ENCODE peak calls at places on chromosomes 4 and X, in ten cellular contexts. T, F, W, P, S, G, M, J, O and R are unnamed samples.

GRCh38 chr4:52995341-52996030 is 133.4 kb downstream of the RASL11B start:
- DNase-seq in T (no peak), F (no peak), W (no peak), P (no peak), S (no peak), G (no peak), M (no peak), J (no peak), O (no peak), R (no peak)

GRCh38 chr4:650951-651883 is 22.9 kb downstream of the ATP5ME start:
- DNase-seq in T (peak), F (no peak), W (no peak), P (no peak), S (no peak), G (no peak), M (no peak), J (no peak), O (no peak), R (no peak)

GRCh38 chr4:188127157-188127874 is 11.9 kb upstream of the TRIML1 start:
- DNase-seq in T (no peak), F (no peak), W (no peak), P (no peak), S (no peak), G (no peak), M (no peak), J (peak), O (no peak), R (peak)

GRCh38 chr4:167831853-167832252 is 260.5 kb upstream of the ANXA10 start:
- DNase-seq in T (no peak), F (no peak), W (no peak), P (no peak), S (no peak), G (no peak), M (no peak), J (no peak), O (no peak), R (no peak)

GRCh38 chrX:71195959-71196727 is 26.9 kb upstream of the GJB1 start:
- DNase-seq in T (no peak), F (peak), W (no peak), P (no peak), S (no peak), G (no peak), M (no peak), J (no peak), O (no peak), R (no peak)

GRCh38 chr4:139736661-139737060 is 71.0 kb downstream of the MGST2 start:
- DNase-seq in T (no peak), F (no peak), W (no peak), P (no peak), S (no peak), G (no peak), M (no peak), J (no peak), O (no peak), R (no peak)

GRCh38 chr4:107276052-107276451 is 239.9 kb upstream of the DKK2 start:
- DNase-seq in T (no peak), F (no peak), W (no peak), P (no peak), S (no peak), G (no peak), M (no peak), J (no peak), O (no peak), R (no peak)

GRCh38 chr4:99633772-99634171 is 23.9 kb downstream of the C4orf54 start:
- DNase-seq in T (no peak), F (no peak), W (no peak), P (no peak), S (no peak), G (no peak), M (no peak), J (no peak), O (no peak), R (no peak)

GRCh38 chr4:177554966-177555574 is 112.8 kb upstream of the AGA start:
- DNase-seq in T (no peak), F (no peak), W (no peak), P (no peak), S (no peak), G (peak), M (peak), J (no peak), O (no peak), R (no peak)

GRCh38 chr4:126800723-126801191 is 832.0 kb upstream of the INTU start:
- DNase-seq in T (no peak), F (no peak), W (no peak), P (no peak), S (no peak), G (no peak), M (no peak), J (no peak), O (no peak), R (no peak)

GRCh38 chrX:351736-352135 is 33.1 kb upstream of the GTPBP6 start:
- DNase-seq in T (peak), F (no peak), W (no peak), P (no peak), S (no peak), G (no peak), M (no peak), J (no peak), O (peak), R (no peak)

GRCh38 chrX:45851434-45851991 is 650.8 kb upstream of the DIPK2B start:
- DNase-seq in T (peak), F (peak), W (no peak), P (no peak), S (peak), G (no peak), M (no peak), J (no peak), O (peak), R (no peak)

DNA sequence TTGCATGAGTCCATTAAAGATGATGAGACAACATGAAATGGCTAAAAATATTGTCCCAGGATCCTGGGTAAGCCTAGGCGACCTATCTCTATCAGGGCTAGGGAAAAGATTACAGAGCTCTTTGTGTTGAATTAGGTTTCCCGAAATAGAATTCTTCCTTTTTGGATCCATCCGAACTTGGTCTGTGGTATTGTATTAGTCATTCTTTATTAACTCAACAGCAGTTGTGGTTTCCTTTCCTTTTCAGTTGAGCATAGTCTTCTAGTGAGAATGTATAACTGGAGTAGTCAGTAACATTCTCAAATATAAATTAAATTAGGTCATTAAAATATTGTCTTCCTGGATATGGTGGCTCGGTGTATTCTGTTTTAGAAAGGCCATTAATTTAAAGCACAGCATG is 520.5 kb downstream of the NLGN4X start:
- DNase-seq in T (no peak), F (no peak), W (no peak), P (no peak), S (no peak), G (no peak), M (no peak), J (no peak), O (no peak), R (no peak)
- H3K4me3 ChIP-seq in T (no peak), F (no peak), W (no peak), P (no peak), S (no peak), G (no peak), M (no peak), J (no peak), O (no peak), R (no peak)

DNA sequence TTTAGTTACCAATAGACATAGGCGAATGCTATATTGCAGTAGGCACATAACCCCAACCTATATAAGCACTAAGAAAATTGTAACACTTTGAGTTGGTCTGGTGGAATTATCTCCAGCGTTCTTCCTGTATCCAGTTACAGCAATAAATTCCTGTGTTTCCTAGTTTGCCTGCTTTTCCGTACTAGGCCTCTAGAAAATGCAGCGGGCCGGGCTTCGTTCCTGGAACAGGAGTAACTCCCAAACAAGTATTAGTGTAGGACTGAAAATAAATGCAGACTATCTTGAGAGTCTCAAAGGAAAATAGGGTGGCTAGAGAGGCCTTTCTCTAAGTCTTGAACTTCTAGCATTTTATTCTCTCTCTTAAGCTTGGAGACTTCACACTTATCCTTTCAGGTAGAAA is 159.8 kb downstream of the OR13H1 start:
- DNase-seq in T (no peak), F (no peak), W (no peak), P (no peak), S (no peak), G (no peak), M (no peak), J (no peak), O (peak), R (no peak)
- H3K4me3 ChIP-seq in T (no peak), F (no peak), W (no peak), P (no peak), S (no peak), G (no peak), M (no peak), J (no peak), O (no peak), R (no peak)

GRCh38 chrX:29453333-29453732 is 762.0 kb upstream of the MAGEB2 start:
- DNase-seq in T (no peak), F (no peak), W (no peak), P (no peak), S (no peak), G (no peak), M (no peak), J (no peak), O (no peak), R (no peak)
- H3K4me3 ChIP-seq in T (no peak), F (no peak), W (no peak), P (no peak), S (no peak), G (no peak), M (no peak), J (no peak), O (no peak), R (no peak)

DNA sequence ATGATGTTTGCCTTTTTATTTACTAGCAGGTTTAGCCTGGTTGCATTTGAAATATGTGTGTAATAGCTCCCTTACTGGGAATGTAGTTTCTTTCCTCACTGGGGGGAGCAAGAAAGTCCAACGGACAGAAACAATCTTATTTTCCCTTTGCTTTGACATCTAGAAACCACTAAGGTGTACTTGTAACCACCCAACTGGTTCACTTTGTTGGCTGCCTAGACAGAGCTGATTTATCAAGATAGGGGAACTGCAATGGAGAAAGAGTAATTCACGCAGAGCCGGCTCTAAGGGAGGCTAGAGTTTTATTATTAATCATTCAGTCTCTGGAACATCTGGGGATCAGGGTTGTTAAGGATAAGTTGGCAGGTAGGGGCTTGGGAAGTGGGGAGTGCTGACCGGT is 30.3 kb downstream of the XG start:
- DNase-seq in T (no peak), F (no peak), W (no peak), P (no peak), S (no peak), G (no peak), M (no peak), J (no peak), O (no peak), R (no peak)
- H3K4me3 ChIP-seq in T (no peak), F (no peak), W (no peak), P (no peak), S (no peak), G (no peak), M (no peak), J (no peak), O (no peak), R (no peak)

DNA sequence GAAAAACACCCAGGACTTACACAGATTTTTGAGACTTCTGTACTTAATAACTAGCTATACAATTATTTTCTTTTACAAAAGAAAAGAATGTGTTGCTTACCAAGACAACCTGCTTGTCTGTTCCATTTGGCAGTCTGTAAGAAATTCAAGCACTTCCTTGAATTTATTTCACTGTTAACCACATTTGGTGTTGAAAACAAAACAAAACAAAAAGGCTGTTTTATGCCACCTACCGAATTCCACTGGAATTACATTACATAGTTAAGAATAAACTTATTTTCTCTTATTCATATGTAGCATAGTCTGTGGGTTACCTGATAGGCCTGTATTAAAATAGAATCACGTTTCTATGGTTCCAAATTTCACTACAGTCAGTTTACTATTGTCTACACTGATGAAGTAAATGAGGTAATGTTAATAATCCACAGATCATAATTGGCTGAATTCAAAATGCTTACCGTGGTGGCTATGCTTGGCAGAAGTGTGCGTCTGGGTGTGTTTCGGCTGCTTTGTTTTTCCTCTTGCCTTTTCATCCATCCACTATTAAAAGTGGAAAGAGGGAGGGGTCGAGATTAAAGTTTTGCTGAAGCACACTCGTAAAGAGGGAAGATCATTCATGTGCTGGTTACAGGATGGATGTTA is at the start of gene TLR1:
- DNase-seq in T (no peak), F (no peak), W (peak), P (no peak), S (no peak), G (no peak), M (no peak), J (no peak), O (no peak), R (no peak)
- H3K4me3 ChIP-seq in T (peak), F (peak), W (peak), P (peak), S (peak), G (no peak), M (peak), J (no peak), O (peak), R (no peak)

DNA sequence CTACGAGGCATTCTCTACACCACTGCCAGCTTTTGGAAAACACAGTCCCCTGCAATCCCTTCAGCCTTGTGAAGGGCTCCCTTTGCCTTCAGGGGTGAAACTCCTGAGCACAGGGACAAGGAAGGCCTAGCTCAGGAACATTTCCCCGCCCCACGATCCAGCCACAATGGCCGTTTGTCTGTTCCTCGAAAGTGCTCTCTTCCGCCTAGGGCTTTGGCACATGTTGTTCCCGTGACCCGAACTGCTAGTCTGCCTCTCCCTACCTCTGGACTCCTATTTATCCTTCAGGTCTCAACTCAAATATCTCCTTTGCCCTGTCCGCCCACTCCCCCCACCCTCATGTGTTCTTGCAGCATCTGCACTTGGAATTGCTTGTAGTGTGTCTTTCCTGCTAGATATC is 12.1 kb downstream of the FGD1 start:
- DNase-seq in T (no peak), F (no peak), W (no peak), P (no peak), S (no peak), G (no peak), M (no peak), J (no peak), O (no peak), R (no peak)
- H3K4me3 ChIP-seq in T (no peak), F (no peak), W (no peak), P (no peak), S (no peak), G (no peak), M (no peak), J (no peak), O (no peak), R (no peak)

GRCh38 chr4:41217373-41217772 is 3.0 kb upstream of the APBB2 start:
- DNase-seq in T (no peak), F (no peak), W (no peak), P (no peak), S (no peak), G (no peak), M (no peak), J (no peak), O (no peak), R (no peak)

GRCh38 chr4:41216294-41217019 is 2.1 kb upstream of the APBB2 start:
- DNase-seq in T (peak), F (no peak), W (peak), P (peak), S (peak), G (peak), M (peak), J (no peak), O (peak), R (peak)

GRCh38 chr4:41218703-41219102 is 4.4 kb upstream of the APBB2 start:
- DNase-seq in T (no peak), F (no peak), W (no peak), P (no peak), S (no peak), G (no peak), M (no peak), J (no peak), O (no peak), R (no peak)

GRCh38 chr4:41215969-41216293 is 1.6 kb upstream of the APBB2 start:
- DNase-seq in T (no peak), F (no peak), W (no peak), P (no peak), S (no peak), G (no peak), M (no peak), J (no peak), O (no peak), R (no peak)

DNA sequence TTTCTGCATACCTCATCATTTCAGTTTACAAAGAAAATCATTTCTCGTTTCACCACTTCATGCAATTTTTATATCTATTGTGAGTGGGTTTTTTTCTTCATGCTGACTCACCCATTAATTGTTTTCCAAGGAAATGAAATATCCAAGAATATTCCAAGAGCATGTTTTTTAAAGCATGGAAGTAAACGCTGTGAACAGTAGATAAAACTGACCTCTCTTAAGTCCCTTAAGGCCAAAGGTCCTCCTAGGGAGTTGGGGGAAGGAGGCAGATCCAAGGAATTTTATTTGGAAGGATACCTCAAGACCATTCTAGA is 2.6 kb upstream of the APBB2 start:
- DNase-seq in T (no peak), F (no peak), W (no peak), P (no peak), S (no peak), G (no peak), M (no peak), J (no peak), O (no peak), R (no peak)
- H3K4me3 ChIP-seq in T (no peak), F (no peak), W (no peak), P (no peak), S (peak), G (no peak), M (peak), J (peak), O (peak), R (peak)